ENCODE peak calls at places on chromosomes 7 and 10, in five cellular contexts. One of them, this sample, is unnamed.

GRCh38 chr7:85750454-85750949 is 563.6 kb upstream of the SEMA3D start:
- DNase-seq in right lobe of liver: peak
- DNase-seq in HCT116: peak
- DNase-seq in uterus: no peak
- DNase-seq in body of pancreas: peak
- DNase-seq in this sample: no peak

GRCh38 chr10:78336402-78336791 is 302.7 kb downstream of the RPS24 start:
- DNase-seq in HCT116: no peak
- DNase-seq in right lobe of liver: peak
- DNase-seq in body of pancreas: no peak
- DNase-seq in uterus: peak
- DNase-seq in this sample: no peak

GRCh38 chr10:129945031-129945430 is 19.0 kb downstream of the EBF3 start:
- DNase-seq in uterus: no peak
- DNase-seq in right lobe of liver: no peak
- DNase-seq in body of pancreas: no peak
- DNase-seq in HCT116: no peak
- DNase-seq in this sample: no peak

GRCh38 chr7:34060548-34060947 is 155.2 kb downstream of the BMPER start:
- DNase-seq in right lobe of liver: no peak
- DNase-seq in body of pancreas: no peak
- DNase-seq in uterus: no peak
- DNase-seq in HCT116: no peak
- DNase-seq in this sample: no peak

GRCh38 chr10:78338717-78339116 is 305.1 kb downstream of the RPS24 start:
- DNase-seq in HCT116: no peak
- DNase-seq in right lobe of liver: peak
- DNase-seq in uterus: no peak
- DNase-seq in body of pancreas: no peak
- DNase-seq in this sample: no peak

GRCh38 chr10:125707852-125708468 is 11.5 kb upstream of the EDRF1 start:
- DNase-seq in HCT116: peak
- DNase-seq in uterus: no peak
- DNase-seq in body of pancreas: no peak
- DNase-seq in right lobe of liver: no peak
- DNase-seq in this sample: no peak

GRCh38 chr10:65358565-65358964 is 1567.3 kb upstream of the LRRTM3 start:
- DNase-seq in HCT116: peak
- DNase-seq in right lobe of liver: no peak
- DNase-seq in uterus: no peak
- DNase-seq in body of pancreas: peak
- DNase-seq in this sample: no peak

GRCh38 chr7:40047661-40048060 is 86.8 kb downstream of the MPLKIP start:
- DNase-seq in right lobe of liver: no peak
- DNase-seq in body of pancreas: no peak
- DNase-seq in uterus: no peak
- DNase-seq in HCT116: no peak
- DNase-seq in this sample: no peak

GRCh38 chr7:124723012-124723411 is 42.6 kb downstream of the GPR37 start:
- DNase-seq in body of pancreas: no peak
- DNase-seq in right lobe of liver: no peak
- DNase-seq in uterus: no peak
- DNase-seq in HCT116: peak
- DNase-seq in this sample: no peak

GRCh38 chr7:77479536-77480088 is 57.5 kb upstream of the PTPN12 start:
- DNase-seq in HCT116: no peak
- DNase-seq in body of pancreas: no peak
- DNase-seq in uterus: no peak
- DNase-seq in right lobe of liver: no peak
- DNase-seq in this sample: no peak

GRCh38 chr7:141685285-141686035 is 16.5 kb downstream of the DENND11 start:
- DNase-seq in HCT116: no peak
- DNase-seq in body of pancreas: no peak
- DNase-seq in uterus: no peak
- DNase-seq in right lobe of liver: peak
- DNase-seq in this sample: no peak

GRCh38 chr7:2540641-2541051 is 14.7 kb downstream of the BRAT1 start:
- DNase-seq in HCT116: no peak
- DNase-seq in right lobe of liver: no peak
- DNase-seq in uterus: no peak
- DNase-seq in body of pancreas: no peak
- DNase-seq in this sample: peak

GRCh38 chr10:132850896-132851295 is 64.9 kb upstream of the NKX6-2 start:
- DNase-seq in HCT116: no peak
- DNase-seq in body of pancreas: no peak
- DNase-seq in uterus: no peak
- DNase-seq in right lobe of liver: peak
- DNase-seq in this sample: peak

GRCh38 chr7:113263749-113264148 is 145.4 kb upstream of the SMIM30 start:
- DNase-seq in body of pancreas: no peak
- DNase-seq in HCT116: no peak
- DNase-seq in right lobe of liver: no peak
- DNase-seq in uterus: no peak
- DNase-seq in this sample: no peak

GRCh38 chr10:125494631-125495239 is 188.2 kb downstream of the TEX36 start:
- DNase-seq in HCT116: no peak
- DNase-seq in body of pancreas: no peak
- DNase-seq in right lobe of liver: no peak
- DNase-seq in uterus: no peak
- DNase-seq in this sample: no peak

GRCh38 chr10:6850452-6850851 is 270.4 kb upstream of the PRKCQ start:
- DNase-seq in body of pancreas: no peak
- DNase-seq in HCT116: no peak
- DNase-seq in uterus: no peak
- DNase-seq in right lobe of liver: no peak
- DNase-seq in this sample: no peak

GRCh38 chr7:44671069-44671468 is 64.6 kb downstream of the OGDH start:
- DNase-seq in HCT116: no peak
- DNase-seq in right lobe of liver: peak
- DNase-seq in uterus: no peak
- DNase-seq in body of pancreas: no peak
- DNase-seq in this sample: no peak

GRCh38 chr7:18177815-18178660 is 150.4 kb upstream of the PRPS1L1 start:
- DNase-seq in right lobe of liver: no peak
- DNase-seq in body of pancreas: peak
- DNase-seq in uterus: no peak
- DNase-seq in HCT116: no peak
- DNase-seq in this sample: no peak

GRCh38 chr7:92156976-92157375 is 22.0 kb downstream of the LRRD1 start:
- DNase-seq in uterus: no peak
- DNase-seq in right lobe of liver: no peak
- DNase-seq in HCT116: no peak
- DNase-seq in body of pancreas: no peak
- DNase-seq in this sample: no peak

GRCh38 chr10:51108404-51108803 is 34.1 kb downstream of the PRKG1 start:
- DNase-seq in HCT116: no peak
- DNase-seq in body of pancreas: no peak
- DNase-seq in uterus: no peak
- DNase-seq in right lobe of liver: no peak
- DNase-seq in this sample: no peak

GRCh38 chr10:100282907-100283306 is 3.6 kb downstream of the BLOC1S2 start:
- DNase-seq in uterus: no peak
- DNase-seq in HCT116: no peak
- DNase-seq in body of pancreas: no peak
- DNase-seq in right lobe of liver: no peak
- DNase-seq in this sample: no peak

GRCh38 chr10:100287756-100288155 is 1.3 kb upstream of the BLOC1S2 start:
- DNase-seq in body of pancreas: no peak
- DNase-seq in uterus: no peak
- DNase-seq in HCT116: no peak
- DNase-seq in right lobe of liver: no peak
- DNase-seq in this sample: no peak

GRCh38 chr10:100291356-100291755 is 4.9 kb upstream of the BLOC1S2 start:
- DNase-seq in right lobe of liver: no peak
- DNase-seq in body of pancreas: peak
- DNase-seq in HCT116: no peak
- DNase-seq in uterus: no peak
- DNase-seq in this sample: no peak

DNA sequence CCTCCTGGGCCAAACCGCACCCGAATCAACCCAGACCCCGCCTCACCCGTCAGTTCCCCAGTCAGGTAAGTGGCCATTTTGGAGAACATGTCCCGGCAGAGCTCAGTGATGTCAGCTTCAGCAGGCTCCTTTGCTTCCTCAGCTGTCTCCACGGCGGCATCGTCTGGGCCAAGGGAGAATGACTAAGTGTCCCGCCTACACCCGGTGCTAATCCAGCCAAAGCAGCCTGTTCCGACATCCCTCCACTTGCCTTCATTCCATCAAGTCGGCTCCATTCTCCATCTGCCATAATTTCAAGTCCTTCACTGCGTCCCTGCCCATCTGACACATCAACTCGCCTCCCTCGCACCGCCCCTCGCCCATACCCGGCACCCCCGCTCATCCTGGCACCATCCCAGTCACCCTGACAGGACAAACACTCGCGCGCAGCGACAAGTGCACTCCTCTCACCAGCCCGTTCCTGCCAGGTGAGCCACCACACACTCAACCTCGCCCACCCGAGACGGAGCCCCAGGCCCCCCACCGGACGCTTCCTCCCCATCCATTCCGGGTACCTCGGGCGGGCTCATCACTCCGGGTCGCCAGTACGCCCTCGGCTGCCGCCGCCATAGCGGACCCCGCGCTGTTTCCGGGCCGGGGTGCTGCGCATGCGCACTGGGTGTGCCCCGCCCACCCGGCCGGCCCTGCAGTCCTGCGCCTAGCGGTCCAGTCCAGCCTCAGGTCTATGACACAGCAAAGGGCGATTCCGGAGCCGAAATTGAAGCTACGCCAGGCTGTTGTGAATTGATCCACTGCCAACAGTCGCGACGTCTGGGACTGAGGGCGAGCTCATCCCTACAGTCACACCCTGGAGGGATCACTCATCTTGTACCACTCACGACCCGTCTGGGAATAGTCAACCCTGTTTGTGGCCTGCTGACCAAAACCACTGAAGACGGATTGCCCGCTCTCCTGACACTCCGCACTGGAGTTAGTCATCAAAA is at the start of gene BLOC1S2:
- DNase-seq in HCT116: peak
- DNase-seq in uterus: peak
- DNase-seq in right lobe of liver: peak
- DNase-seq in body of pancreas: peak
- DNase-seq in this sample: peak
- TF ChIP-seq POLR2A in HCT116: peak
- TF ChIP-seq POLR2A in uterus: peak
- TF ChIP-seq POLR2A in right lobe of liver: peak
- TF ChIP-seq POLR2A in body of pancreas: peak
- TF ChIP-seq POLR2A in this sample: peak

GRCh38 chr10:100185364-100186252 is at the start of gene ERLIN1:
- DNase-seq in body of pancreas: peak
- DNase-seq in uterus: peak
- DNase-seq in right lobe of liver: peak
- DNase-seq in HCT116: peak
- DNase-seq in this sample: peak
- TF ChIP-seq POLR2A in body of pancreas: peak
- TF ChIP-seq POLR2A in uterus: peak
- TF ChIP-seq POLR2A in right lobe of liver: peak
- TF ChIP-seq POLR2A in HCT116: peak
- TF ChIP-seq POLR2A in this sample: peak

GRCh38 chr10:58513189-58514101 is 773 bp downstream of the BICC1 start:
- DNase-seq in HCT116: no peak
- DNase-seq in right lobe of liver: peak
- DNase-seq in body of pancreas: peak
- DNase-seq in uterus: peak
- DNase-seq in this sample: peak
- TF ChIP-seq POLR2A in HCT116: no peak
- TF ChIP-seq POLR2A in right lobe of liver: no peak
- TF ChIP-seq POLR2A in body of pancreas: no peak
- TF ChIP-seq POLR2A in uterus: no peak
- TF ChIP-seq POLR2A in this sample: peak

DNA sequence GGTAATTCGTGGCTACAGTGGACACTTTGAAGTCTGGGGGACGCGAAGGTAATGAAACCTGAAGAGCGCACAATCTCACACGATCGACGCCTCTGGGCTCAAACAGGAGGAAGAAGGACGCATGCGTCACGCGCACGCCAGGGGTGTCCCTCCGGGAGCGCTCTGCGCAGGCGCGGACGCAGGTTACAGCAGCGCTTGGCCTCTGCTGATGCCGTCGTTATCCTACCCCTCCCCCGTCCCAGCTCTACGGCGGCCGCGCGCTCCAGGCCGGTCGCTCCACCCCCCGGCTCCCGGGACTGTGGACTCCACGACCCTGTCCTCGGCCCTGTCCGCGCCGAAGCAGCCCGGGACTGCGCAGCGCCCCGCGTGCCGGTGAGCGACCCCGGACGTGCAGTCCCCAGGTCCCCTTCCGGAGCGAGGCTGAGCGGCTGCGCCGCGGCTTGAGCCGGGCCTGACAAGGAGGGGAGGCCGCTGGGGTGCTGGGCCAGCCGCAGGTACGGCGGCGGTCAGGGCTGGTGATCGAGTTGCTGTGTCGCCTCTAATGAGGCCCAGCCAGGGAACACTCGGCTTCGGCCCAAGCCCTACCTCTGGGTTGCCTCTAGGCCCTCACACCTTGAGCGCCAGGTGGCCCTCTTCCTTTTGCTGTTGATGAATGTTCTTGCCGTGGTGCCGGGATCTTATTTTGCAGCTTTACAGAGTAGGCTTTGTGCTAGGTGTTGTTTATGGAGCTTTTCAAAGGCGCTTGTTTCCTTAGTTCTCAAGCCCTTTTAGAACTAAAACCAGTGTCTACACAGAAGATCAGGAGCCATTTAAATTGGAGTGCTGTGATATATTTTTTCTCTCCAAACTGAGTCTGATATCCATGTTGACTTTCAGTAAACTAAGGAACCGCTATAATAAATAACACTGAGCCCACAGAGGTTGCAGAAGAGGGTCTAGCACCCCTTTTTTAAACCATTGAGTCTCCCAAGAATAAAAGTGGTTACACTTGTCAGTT is at the start of gene TMEM106B:
- DNase-seq in body of pancreas: peak
- DNase-seq in HCT116: peak
- DNase-seq in right lobe of liver: peak
- DNase-seq in uterus: peak
- DNase-seq in this sample: peak
- TF ChIP-seq POLR2A in body of pancreas: peak
- TF ChIP-seq POLR2A in HCT116: no peak
- TF ChIP-seq POLR2A in right lobe of liver: peak
- TF ChIP-seq POLR2A in uterus: peak
- TF ChIP-seq POLR2A in this sample: peak